ENCODE peak calls at places on chromosomes 1 and 21, in six cellular contexts. W is neural progenitor cell; T is mucosa of descending colon; L is fibroblast of the aortic adventitia; I is fibroblast of mammary gland; Z is CD8-positive, alpha-beta T cell. C is an unnamed sample.

GRCh38 chr1:81760487-81761097 is 40.1 kb upstream of the ADGRL2 start:
- DNase-seq in W (peak; percentile 5), T (no peak), L (peak; percentile 72), I (peak; percentile 58), Z (no peak), C (no peak)

GRCh38 chr21:34544032-34544496 is 32.1 kb upstream of the KCNE1 start:
- DNase-seq in W (peak; percentile 53), T (peak; percentile 74), L (peak; percentile 81), I (peak; percentile 75), Z (no peak), C (peak; percentile 62)

GRCh38 chr1:20290624-20291597 is at the start of gene VWA5B1:
- DNase-seq in W (peak; percentile 94), T (no peak), L (no peak), I (no peak), Z (no peak), C (no peak)

GRCh38 chr1:228219962-228220780 is 12.3 kb downstream of the OBSCN start:
- DNase-seq in W (no peak), T (no peak), L (no peak), I (no peak), Z (no peak), C (no peak)

GRCh38 chr1:201636065-201636464 is 97.1 kb downstream of the NAV1 start:
- DNase-seq in W (peak; percentile 84), T (no peak), L (no peak), I (no peak), Z (no peak), C (no peak)

GRCh38 chr1:2810899-2811525 is 9.5 kb upstream of the TTC34 start:
- DNase-seq in W (no peak), T (no peak), L (no peak), I (no peak), Z (no peak), C (no peak)

GRCh38 chr1:84146375-84147032 is 2.4 kb downstream of the PRKACB start:
- DNase-seq in W (no peak), T (no peak), L (peak; percentile 43), I (peak; percentile 71), Z (no peak), C (no peak)

GRCh38 chr1:181479137-181479745 is 4.1 kb upstream of the CACNA1E start:
- DNase-seq in W (peak; percentile 84), T (peak; percentile 43), L (peak; percentile 76), I (peak; percentile 81), Z (no peak), C (peak; percentile 41)

GRCh38 chr1:50570064-50570463 is 146.8 kb upstream of the DMRTA2 start:
- DNase-seq in W (peak; percentile 69), T (no peak), L (peak; percentile 10), I (no peak), Z (no peak), C (no peak)
- H3K4me3 ChIP-seq in W (peak overlapping the region; percentile 36), T (no peak overlapping the region), L (no peak overlapping the region), I (no peak overlapping the region), Z (no peak overlapping the region), C (no peak overlapping the region)

GRCh38 chr21:28791595-28792282 is 200.9 kb downstream of the LTN1 start:
- DNase-seq in W (no peak), T (no peak), L (no peak), I (no peak), Z (no peak), C (no peak)

GRCh38 chr21:28790335-28790734 is 202.3 kb downstream of the LTN1 start:
- DNase-seq in W (peak; percentile 4), T (no peak), L (no peak), I (no peak), Z (no peak), C (no peak)

GRCh38 chr21:28795251-28795650 is 197.4 kb downstream of the LTN1 start:
- DNase-seq in W (no peak), T (no peak), L (no peak), I (no peak), Z (no peak), C (no peak)

GRCh38 chr21:28794341-28794970 is 198.2 kb downstream of the LTN1 start:
- DNase-seq in W (no peak), T (no peak), L (peak; percentile 44), I (no peak), Z (no peak), C (no peak)

GRCh38 chr21:28793043-28793442 is 199.6 kb downstream of the LTN1 start:
- DNase-seq in W (peak; percentile 21), T (no peak), L (peak; percentile 88), I (peak; percentile 74), Z (no peak), C (no peak)
- TF ChIP-seq CTCF in W (peak; percentile 42), T (no peak), L (peak; percentile 68), I (peak; percentile 65), Z (no peak), C (peak; percentile 43)

GRCh38 chr1:6961905-6962304 is 176.7 kb downstream of the CAMTA1 start:
- DNase-seq in W (no peak), T (no peak), L (no peak), I (no peak), Z (no peak), C (no peak)

GRCh38 chr1:6962390-6962955 is 177.2 kb downstream of the CAMTA1 start:
- DNase-seq in W (peak; percentile 99), T (peak; percentile 86), L (no peak), I (peak; percentile 1), Z (no peak), C (no peak)

GRCh38 chr1:6961289-6961688 is 176.0 kb downstream of the CAMTA1 start:
- DNase-seq in W (no peak), T (no peak), L (no peak), I (no peak), Z (no peak), C (no peak)

GRCh38 chr1:6965062-6965913 is 180.0 kb downstream of the CAMTA1 start:
- DNase-seq in W (no peak), T (no peak), L (no peak), I (no peak), Z (no peak), C (no peak)

DNA sequence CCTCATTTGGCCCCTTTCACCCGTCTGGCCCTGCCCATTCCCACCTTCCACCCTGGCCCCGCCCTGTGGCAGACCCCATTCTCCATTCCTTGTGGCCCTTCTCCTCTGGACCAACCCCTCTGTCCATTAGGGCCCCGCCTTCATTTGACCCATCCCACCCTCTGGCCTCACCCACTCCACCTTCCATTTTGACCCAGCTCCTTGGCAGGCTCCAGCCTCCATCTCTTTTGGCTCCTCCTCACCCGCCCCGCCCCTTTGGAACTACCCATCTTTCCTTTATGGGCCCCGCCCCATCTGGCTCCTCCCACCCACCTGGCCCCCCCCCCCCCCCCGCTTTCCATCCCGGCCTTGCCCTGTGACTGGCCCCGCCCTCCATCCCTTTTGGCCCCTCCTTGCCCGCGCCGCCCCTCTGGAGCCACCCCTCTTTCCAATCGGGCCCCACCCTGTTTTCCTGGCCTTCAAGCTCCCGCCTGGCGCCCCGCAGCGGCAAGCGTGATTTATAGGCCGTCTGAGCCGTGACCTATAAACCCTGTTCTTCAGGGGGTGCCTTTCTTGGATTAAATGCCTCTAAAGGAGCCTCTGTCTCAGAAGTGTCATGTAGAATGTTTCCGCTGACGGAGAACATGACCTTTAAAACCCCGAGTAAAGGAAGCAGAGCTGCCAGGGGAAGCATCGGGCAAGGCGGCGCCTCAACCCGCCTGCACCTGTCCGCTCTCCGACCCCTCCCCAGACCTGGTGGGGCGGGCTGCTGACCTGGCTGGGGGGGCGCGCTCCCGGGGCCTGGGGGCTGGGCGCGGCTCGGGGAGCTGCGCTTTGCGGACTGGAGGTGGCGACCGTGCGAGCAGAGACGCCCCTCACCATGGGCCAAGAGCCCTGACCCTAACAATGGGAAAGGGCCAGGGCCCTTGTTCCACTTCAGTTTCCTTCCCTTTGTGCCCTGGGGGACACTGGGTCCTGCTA is 178.0 kb downstream of the CAMTA1 start:
- DNase-seq in W (peak; percentile 99), T (peak; percentile 90), L (no peak), I (peak; percentile 17), Z (no peak), C (no peak)
- H3K4me3 ChIP-seq in W (peak overlapping the region; percentile 47), T (no peak overlapping the region), L (no peak overlapping the region), I (no peak overlapping the region), Z (peak overlapping the region; percentile 33), C (no peak overlapping the region)

GRCh38 chr1:240169188-240169587 is 77.5 kb downstream of the FMN2 start:
- DNase-seq in W (peak; percentile 13), T (no peak), L (peak; percentile 49), I (peak; percentile 63), Z (no peak), C (no peak)
- TF ChIP-seq CTCF in W (peak; percentile 43), T (no peak), L (peak; percentile 41), I (peak; percentile 46), Z (no peak), C (peak; percentile 34)

DNA sequence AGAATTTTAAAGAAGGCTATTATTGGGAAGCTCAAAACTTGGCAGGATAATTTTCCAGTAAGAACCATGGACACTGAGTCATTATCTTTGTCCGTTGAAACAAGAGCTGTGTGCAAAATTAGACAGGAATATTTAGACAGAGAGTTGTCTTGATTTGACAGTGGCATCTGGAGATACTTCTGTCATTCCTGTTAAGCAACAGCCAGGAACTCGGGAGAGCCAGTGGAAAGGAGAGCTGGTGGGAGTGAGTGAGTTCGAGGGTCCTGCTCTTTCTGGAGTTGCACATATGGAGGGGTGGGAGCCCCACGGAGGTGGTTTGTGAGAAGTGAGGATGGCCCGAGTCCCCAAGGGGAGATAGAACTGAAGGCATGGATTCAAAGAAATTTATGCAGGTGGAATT is 3.1 kb downstream of the COQ8A start:
- DNase-seq in W (no peak), T (no peak), L (no peak), I (peak; percentile 33), Z (no peak), C (no peak)
- H3K4me3 ChIP-seq in W (no peak overlapping the region), T (no peak overlapping the region), L (no peak overlapping the region), I (no peak overlapping the region), Z (no peak overlapping the region), C (no peak overlapping the region)

GRCh38 chr1:44609412-44609767 is 64.9 kb downstream of the TMEM53 start:
- DNase-seq in W (peak; percentile 85), T (peak; percentile 51), L (peak; percentile 62), I (peak; percentile 65), Z (peak; percentile 60), C (no peak)

GRCh38 chr1:44609768-44610526 is 64.3 kb downstream of the TMEM53 start:
- DNase-seq in W (no peak), T (no peak), L (no peak), I (no peak), Z (no peak), C (no peak)

GRCh38 chr1:44606701-44607281 is 67.5 kb downstream of the TMEM53 start:
- DNase-seq in W (no peak), T (no peak), L (no peak), I (no peak), Z (no peak), C (no peak)

GRCh38 chr1:44605904-44606615 is 68.2 kb downstream of the TMEM53 start:
- DNase-seq in W (no peak), T (no peak), L (no peak), I (peak; percentile 66), Z (no peak), C (no peak)

GRCh38 chr1:44608141-44608540 is 66.1 kb downstream of the TMEM53 start:
- DNase-seq in W (no peak), T (no peak), L (no peak), I (no peak), Z (no peak), C (no peak)
- TF ChIP-seq CTCF in W (peak; percentile 37), T (no peak), L (peak; percentile 23), I (peak; percentile 34), Z (no peak), C (peak; percentile 14)

GRCh38 chr1:45329445-45329844 is 2.8 kb downstream of the HPDL start:
- DNase-seq in W (peak; percentile 21), T (no peak), L (no peak), I (no peak), Z (no peak), C (no peak)
- H3K4me3 ChIP-seq in W (no peak overlapping the region), T (no peak overlapping the region), L (no peak overlapping the region), I (no peak overlapping the region), Z (no peak overlapping the region), C (no peak overlapping the region)

GRCh38 chr1:214767221-214767620 is 164.2 kb downstream of the CENPF start:
- DNase-seq in W (no peak), T (no peak), L (no peak), I (no peak), Z (no peak), C (no peak)
- TF ChIP-seq CTCF in W (no peak), T (no peak), L (no peak), I (no peak), Z (no peak), C (no peak)